ENCODE peak calls at places on chromosomes 2 and 18, in six cellular contexts. R is activated naive CD8-positive, alpha-beta T cell treated with anti-CD3 and anti-CD28 coated beads, Interleukin-2, amount 10 ng/mL, durations not matched to agents 7 days and 5 days; Q is A549; I is cardiac muscle cell; D is nucleus accumbens; J is AG08396. L is an unnamed sample.

GRCh38 chr2:205627085-205627484 is 55.2 kb upstream of the NRP2 start:
- DNase-seq in R (no peak), Q (no peak), I (no peak), D (no peak), J (no peak), L (no peak)

GRCh38 chr18:73296686-73297085 is 428.9 kb upstream of the NETO1 start:
- DNase-seq in R (no peak), Q (no peak), I (no peak), D (no peak), J (no peak), L (no peak)

GRCh38 chr2:169664978-169665930 is 29.0 kb downstream of the CFAP210 start:
- DNase-seq in R (no peak), Q (no peak), I (peak), D (no peak), J (no peak), L (no peak)

GRCh38 chr2:1238571-1239138 is 174.6 kb upstream of the TPO start:
- DNase-seq in R (no peak), Q (no peak), I (no peak), D (no peak), J (no peak), L (no peak)

GRCh38 chr2:98454500-98455235 is 10.0 kb downstream of the INPP4A start:
- DNase-seq in R (no peak), Q (no peak), I (peak), D (no peak), J (peak), L (no peak)

GRCh38 chr2:135125940-135126339 is 73.8 kb downstream of the RAB3GAP1 start:
- DNase-seq in R (no peak), Q (no peak), I (no peak), D (no peak), J (no peak), L (no peak)

GRCh38 chr2:73979686-73980085 is 5.0 kb upstream of the TET3 start:
- DNase-seq in R (no peak), Q (no peak), I (peak), D (no peak), J (peak), L (no peak)

GRCh38 chr2:12533337-12533736 is 183.4 kb upstream of the TRIB2 start:
- DNase-seq in R (no peak), Q (no peak), I (no peak), D (no peak), J (no peak), L (no peak)

GRCh38 chr18:74326238-74326637 is 10.6 kb downstream of the C18orf63 start:
- DNase-seq in R (no peak), Q (no peak), I (no peak), D (no peak), J (no peak), L (no peak)

GRCh38 chr2:178386951-178387602 is 63.9 kb downstream of the PRKRA start:
- DNase-seq in R (no peak), Q (no peak), I (peak), D (no peak), J (no peak), L (no peak)

GRCh38 chr2:112958428-112959108 is 19.2 kb upstream of the IL36G start:
- DNase-seq in R (no peak), Q (peak), I (peak), D (no peak), J (peak), L (peak)

GRCh38 chr2:28400434-28400833 is 7.8 kb downstream of the FOSL2 start:
- DNase-seq in R (no peak), Q (no peak), I (no peak), D (no peak), J (no peak), L (no peak)

GRCh38 chr18:10351858-10352257 is 102.6 kb upstream of the APCDD1 start:
- DNase-seq in R (no peak), Q (no peak), I (no peak), D (no peak), J (no peak), L (no peak)

GRCh38 chr2:119245076-119245840 is 21.6 kb downstream of the STEAP3 start:
- DNase-seq in R (no peak), Q (no peak), I (no peak), D (no peak), J (no peak), L (no peak)

GRCh38 chr2:35343135-35343534 is 1012.4 kb upstream of the CRIM1 start:
- DNase-seq in R (no peak), Q (no peak), I (no peak), D (no peak), J (no peak), L (no peak)

GRCh38 chr18:58807766-58808165 is 56.9 kb upstream of the ZNF532 start:
- DNase-seq in R (no peak), Q (no peak), I (no peak), D (no peak), J (no peak), L (no peak)

GRCh38 chr2:217071416-217071815 is 211.6 kb upstream of the TNP1 start:
- DNase-seq in R (no peak), Q (no peak), I (peak), D (no peak), J (no peak), L (no peak)

GRCh38 chr18:44181951-44182350 is 498.7 kb upstream of the SETBP1 start:
- DNase-seq in R (no peak), Q (no peak), I (no peak), D (no peak), J (no peak), L (no peak)

GRCh38 chr2:95232232-95232631 is 24.9 kb downstream of the ZNF892 start:
- DNase-seq in R (no peak), Q (no peak), I (no peak), D (no peak), J (no peak), L (no peak)

GRCh38 chr2:202932425-202933138 is 20.5 kb downstream of the CARF start:
- DNase-seq in R (no peak), Q (no peak), I (peak), D (no peak), J (peak), L (no peak)

GRCh38 chr2:219466816-219467735 is 31.6 kb upstream of the GMPPA start:
- DNase-seq in R (no peak), Q (no peak), I (no peak), D (no peak), J (no peak), L (no peak)

GRCh38 chr2:44286884-44287638 is 11.8 kb downstream of the SLC3A1 start:
- DNase-seq in R (no peak), Q (no peak), I (no peak), D (no peak), J (no peak), L (no peak)

GRCh38 chr2:21183726-21184125 is 60.0 kb downstream of the TDRD15 start:
- DNase-seq in R (no peak), Q (no peak), I (no peak), D (no peak), J (no peak), L (no peak)

GRCh38 chr18:42977982-42978595 is 137.4 kb downstream of the RIT2 start:
- DNase-seq in R (no peak), Q (no peak), I (no peak), D (no peak), J (no peak), L (no peak)